ENCODE peak calls at places on chromosomes 7 and 10, in four cellular contexts. One of them, this sample, is unnamed.

GRCh38 chr7:139078399-139078798 is 31.1 kb downstream of the ZC3HAV1 start:
- DNase-seq in lung: no peak
- DNase-seq in A549: no peak
- DNase-seq in AG04449: no peak
- DNase-seq in this sample: no peak

GRCh38 chr7:142303650-142304049 is 45.8 kb upstream of the PRSS58 start:
- DNase-seq in A549: peak
- DNase-seq in AG04449: no peak
- DNase-seq in lung: no peak
- DNase-seq in this sample: no peak

GRCh38 chr10:70269741-70270140 is 14.1 kb downstream of the NPFFR1 start:
- DNase-seq in lung: no peak
- DNase-seq in AG04449: no peak
- DNase-seq in A549: no peak
- DNase-seq in this sample: no peak

GRCh38 chr7:909358-910329 is 33.3 kb downstream of the GET4 start:
- DNase-seq in lung: peak
- DNase-seq in AG04449: no peak
- DNase-seq in A549: peak
- DNase-seq in this sample: no peak

GRCh38 chr10:49115015-49115795 is at the start of gene VSTM4:
- DNase-seq in lung: peak
- DNase-seq in AG04449: no peak
- DNase-seq in A549: no peak
- DNase-seq in this sample: no peak

GRCh38 chr10:3127921-3128320 is 44.7 kb downstream of the PITRM1 start:
- DNase-seq in A549: no peak
- DNase-seq in lung: no peak
- DNase-seq in AG04449: no peak
- DNase-seq in this sample: no peak

GRCh38 chr7:129401228-129401967 is 32.8 kb upstream of the STRIP2 start:
- DNase-seq in AG04449: no peak
- DNase-seq in A549: peak
- DNase-seq in lung: no peak
- DNase-seq in this sample: no peak

GRCh38 chr7:30468791-30469190 is 9.8 kb downstream of the NOD1 start:
- DNase-seq in A549: no peak
- DNase-seq in AG04449: no peak
- DNase-seq in lung: no peak
- DNase-seq in this sample: no peak

GRCh38 chr10:13684252-13684791 is 97.6 kb downstream of the PRPF18 start:
- DNase-seq in A549: no peak
- DNase-seq in lung: peak
- DNase-seq in AG04449: no peak
- DNase-seq in this sample: no peak
- H3K4me3 ChIP-seq in A549: no peak
- H3K4me3 ChIP-seq in lung: no peak
- H3K4me3 ChIP-seq in AG04449: peak
- H3K4me3 ChIP-seq in this sample: no peak

GRCh38 chr7:27142562-27143021 is 889 bp downstream of the HOXA5 start:
- DNase-seq in AG04449: no peak
- DNase-seq in A549: no peak
- DNase-seq in lung: no peak
- DNase-seq in this sample: no peak

GRCh38 chr7:27140108-27140842 is 3.2 kb downstream of the HOXA5 start:
- DNase-seq in lung: no peak
- DNase-seq in A549: no peak
- DNase-seq in AG04449: no peak
- DNase-seq in this sample: no peak

GRCh38 chr7:27141138-27141537 is 2.3 kb downstream of the HOXA5 start:
- DNase-seq in A549: no peak
- DNase-seq in lung: no peak
- DNase-seq in AG04449: no peak
- DNase-seq in this sample: no peak

GRCh38 chr7:27143022-27143949 is at the start of gene HOXA5:
- DNase-seq in AG04449: no peak
- DNase-seq in A549: peak
- DNase-seq in lung: peak
- DNase-seq in this sample: peak

DNA sequence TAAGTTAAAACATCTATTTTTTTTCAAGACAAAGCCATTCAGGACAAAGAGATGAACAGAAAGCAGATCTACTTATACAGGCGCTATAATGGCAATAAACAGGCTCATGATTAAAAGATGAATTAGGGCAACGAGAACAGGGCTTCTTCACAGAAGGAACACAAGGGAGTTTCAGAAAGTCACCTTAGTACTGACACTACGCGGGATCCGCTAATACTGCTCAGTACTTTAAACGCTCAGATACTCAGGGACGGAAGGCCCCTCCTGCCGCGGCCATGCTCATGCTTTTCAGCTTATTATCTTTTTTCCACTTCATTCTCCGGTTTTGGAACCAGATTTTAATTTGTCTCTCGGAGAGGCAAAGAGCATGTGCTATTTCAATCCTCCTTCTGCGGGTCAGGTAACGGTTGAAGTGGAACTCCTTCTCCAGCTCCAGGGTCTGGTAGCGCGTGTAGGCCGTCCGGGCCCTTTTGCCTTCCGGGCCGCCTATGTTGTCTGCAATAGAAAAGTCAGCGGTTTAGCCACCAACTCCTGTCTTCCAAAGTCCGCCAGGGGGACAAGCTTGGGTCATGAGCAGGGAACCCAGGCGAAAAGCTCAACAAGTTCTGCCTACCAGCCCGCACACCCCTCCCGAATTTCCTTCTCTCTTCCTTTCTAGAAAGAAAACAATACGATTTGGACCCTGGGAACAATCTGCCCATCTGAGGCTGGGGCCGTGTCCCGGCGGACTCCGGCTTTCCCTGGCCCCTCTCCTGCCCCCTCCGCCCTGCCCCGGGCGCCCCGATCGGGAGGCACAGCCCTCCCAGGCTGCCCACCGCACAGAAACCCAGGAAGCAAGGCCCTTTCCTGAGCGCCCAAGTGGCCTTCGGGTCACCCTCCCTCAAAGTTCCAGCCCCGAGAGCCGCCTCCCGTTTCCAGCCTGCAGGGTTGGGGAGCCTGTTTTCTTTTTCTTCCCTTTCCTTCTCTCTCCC is 1.6 kb downstream of the HOXA5 start:
- DNase-seq in AG04449: no peak
- DNase-seq in lung: no peak
- DNase-seq in A549: peak
- DNase-seq in this sample: no peak
- TF ChIP-seq CTCF in AG04449: no peak
- TF ChIP-seq CTCF in lung: no peak
- TF ChIP-seq CTCF in A549: peak
- TF ChIP-seq CTCF in this sample: peak

DNA sequence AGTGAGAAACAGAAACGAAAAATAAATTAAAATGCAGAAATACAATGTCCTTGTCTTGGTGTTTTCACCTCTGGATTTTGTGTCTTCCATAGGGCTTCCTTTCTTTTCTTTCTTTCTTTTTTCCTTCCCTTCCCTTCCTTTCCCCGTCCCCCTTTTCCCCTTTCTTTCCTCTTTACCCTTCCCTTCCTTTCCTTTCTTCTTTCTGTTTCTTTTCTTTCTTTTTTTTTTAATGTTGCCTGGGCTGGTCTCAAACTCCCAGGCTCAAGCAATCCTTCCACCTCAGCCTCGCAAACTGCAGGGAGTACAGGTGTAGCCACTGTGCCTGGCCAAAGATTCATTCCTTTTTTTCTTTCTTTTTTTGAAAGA is 8.8 kb downstream of the ZNF853 start:
- DNase-seq in lung: no peak
- DNase-seq in AG04449: no peak
- DNase-seq in A549: no peak
- DNase-seq in this sample: no peak
- H3K4me3 ChIP-seq in lung: no peak
- H3K4me3 ChIP-seq in AG04449: no peak
- H3K4me3 ChIP-seq in A549: no peak
- H3K4me3 ChIP-seq in this sample: no peak

DNA sequence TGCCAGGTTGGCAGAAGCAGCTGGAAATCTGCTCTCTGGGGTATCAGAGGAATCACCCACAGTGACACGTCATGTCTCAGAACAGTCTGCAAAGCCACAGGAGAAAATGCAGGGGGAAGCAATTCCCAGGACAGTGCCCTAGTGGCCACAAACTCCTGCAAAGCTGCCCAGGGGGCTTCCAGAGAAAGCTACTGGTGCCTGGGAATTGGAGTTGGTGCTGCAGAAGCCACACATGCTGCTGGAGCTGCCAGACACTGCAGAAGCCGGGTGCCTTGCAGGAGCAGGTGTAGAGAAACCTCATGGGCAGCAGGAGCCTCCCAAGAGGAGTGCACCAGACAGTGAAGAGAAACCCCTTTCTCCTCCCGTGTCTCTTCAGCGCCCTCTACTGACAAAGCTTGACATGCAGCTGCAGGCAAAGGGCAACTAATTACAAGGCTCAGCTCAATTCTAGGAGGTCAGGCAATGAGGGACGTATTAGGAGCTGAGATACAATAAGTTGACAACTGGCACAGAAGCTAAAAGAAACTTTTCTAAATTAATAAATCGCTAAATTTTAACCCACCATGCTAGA is 30.2 kb upstream of the NUB1 start:
- DNase-seq in A549: peak
- DNase-seq in AG04449: no peak
- DNase-seq in lung: no peak
- DNase-seq in this sample: no peak
- TF ChIP-seq CTCF in A549: no peak
- TF ChIP-seq CTCF in AG04449: no peak
- TF ChIP-seq CTCF in lung: no peak
- TF ChIP-seq CTCF in this sample: peak

GRCh38 chr10:102462512-102463054 is 11.2 kb upstream of the C10orf95 start:
- DNase-seq in AG04449: no peak
- DNase-seq in A549: no peak
- DNase-seq in lung: no peak
- DNase-seq in this sample: no peak
- H3K4me3 ChIP-seq in AG04449: no peak
- H3K4me3 ChIP-seq in A549: no peak
- H3K4me3 ChIP-seq in lung: no peak
- H3K4me3 ChIP-seq in this sample: no peak

DNA sequence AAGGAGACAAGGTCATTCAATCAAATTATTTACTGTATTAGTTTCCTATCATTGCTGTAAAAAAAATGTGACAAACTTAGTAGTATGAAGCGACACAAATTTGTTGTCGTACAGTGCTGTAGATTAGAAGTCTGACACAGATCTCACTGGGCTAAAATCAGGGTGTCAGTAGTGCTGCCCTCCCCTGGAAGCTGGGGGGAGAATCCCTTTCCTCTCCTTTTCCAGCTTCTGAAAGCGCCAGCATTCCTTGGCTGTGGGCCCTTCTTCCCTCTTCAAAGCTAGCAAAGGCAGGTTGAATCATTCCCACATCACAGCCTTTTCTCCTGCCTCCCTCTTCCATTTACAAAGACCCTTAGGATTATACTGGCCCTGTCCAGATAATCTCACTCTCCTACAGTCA is 28.0 kb downstream of the VPS41 start:
- DNase-seq in A549: no peak
- DNase-seq in lung: no peak
- DNase-seq in AG04449: no peak
- DNase-seq in this sample: no peak
- TF ChIP-seq CTCF in A549: no peak
- TF ChIP-seq CTCF in lung: no peak
- TF ChIP-seq CTCF in AG04449: no peak
- TF ChIP-seq CTCF in this sample: peak

GRCh38 chr10:32939296-32940111 is 18.5 kb downstream of the ITGB1 start:
- DNase-seq in A549: no peak
- DNase-seq in lung: no peak
- DNase-seq in AG04449: no peak
- DNase-seq in this sample: no peak
- H3K4me3 ChIP-seq in A549: no peak
- H3K4me3 ChIP-seq in lung: no peak
- H3K4me3 ChIP-seq in AG04449: no peak
- H3K4me3 ChIP-seq in this sample: no peak

DNA sequence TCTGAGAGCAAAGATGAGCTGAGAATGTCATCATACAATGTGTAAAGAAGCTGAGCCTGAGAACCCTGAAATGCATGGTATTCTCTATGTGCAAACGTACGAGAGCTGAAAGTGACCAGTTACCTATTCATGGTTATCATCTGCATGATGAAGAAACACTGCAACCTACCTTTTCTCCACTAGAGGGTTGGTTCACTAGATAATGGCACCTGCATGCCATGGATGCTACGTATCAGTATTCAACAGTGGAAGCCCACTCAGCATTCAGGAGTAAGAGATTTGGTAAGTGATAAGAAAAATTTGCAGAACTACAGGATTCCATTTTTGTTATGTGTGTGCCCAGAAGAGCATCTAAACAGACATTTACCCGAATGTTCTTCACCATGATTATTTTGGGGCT is 145.4 kb downstream of the PTPRN2 start:
- DNase-seq in AG04449: no peak
- DNase-seq in A549: peak
- DNase-seq in lung: no peak
- DNase-seq in this sample: no peak
- TF ChIP-seq CTCF in AG04449: no peak
- TF ChIP-seq CTCF in A549: no peak
- TF ChIP-seq CTCF in lung: no peak
- TF ChIP-seq CTCF in this sample: peak

GRCh38 chr7:70700935-70701425 is 431.0 kb upstream of the GALNT17 start:
- DNase-seq in lung: no peak
- DNase-seq in A549: no peak
- DNase-seq in AG04449: no peak
- DNase-seq in this sample: no peak
- H3K4me3 ChIP-seq in lung: no peak
- H3K4me3 ChIP-seq in A549: no peak
- H3K4me3 ChIP-seq in AG04449: no peak
- H3K4me3 ChIP-seq in this sample: no peak

GRCh38 chr7:66845382-66846095 is 75.5 kb upstream of the TMEM248 start:
- DNase-seq in AG04449: no peak
- DNase-seq in lung: no peak
- DNase-seq in A549: no peak
- DNase-seq in this sample: no peak

GRCh38 chr7:66847879-66848810 is 72.9 kb upstream of the TMEM248 start:
- DNase-seq in AG04449: peak
- DNase-seq in lung: no peak
- DNase-seq in A549: peak
- DNase-seq in this sample: peak

GRCh38 chr7:66840316-66840715 is 80.7 kb upstream of the TMEM248 start:
- DNase-seq in A549: no peak
- DNase-seq in lung: no peak
- DNase-seq in AG04449: no peak
- DNase-seq in this sample: no peak

GRCh38 chr7:66841898-66842297 is 79.1 kb upstream of the TMEM248 start:
- DNase-seq in A549: no peak
- DNase-seq in lung: no peak
- DNase-seq in AG04449: no peak
- DNase-seq in this sample: no peak

GRCh38 chr7:66844552-66845381 is 76.3 kb upstream of the TMEM248 start:
- DNase-seq in AG04449: peak
- DNase-seq in lung: peak
- DNase-seq in A549: peak
- DNase-seq in this sample: peak
- TF ChIP-seq CTCF in AG04449: peak
- TF ChIP-seq CTCF in lung: no peak
- TF ChIP-seq CTCF in A549: no peak
- TF ChIP-seq CTCF in this sample: no peak

This sample was measured in epithelial cell of proximal tubule.